ENCODE peak calls at places on chromosomes 1 and 21, in ten cellular contexts. W is NCI-H1105; R is iPS DF 19.7; C is NCI-H1092; Q is stimulated activated CD4-positive, alpha-beta T cell treated with anti-CD3 and anti-CD28 coated beads, Interleukin-1b, Interleukin-23, amount 100 ng/mL, for 4 hours; D is iris pigment epithelial cell; V is GM03348; Y is BE2C; N is T-cell; E is HS-5. Z is an unnamed sample.

GRCh38 chr1:96521994-96522760 is 199.4 kb upstream of the PTBP2 start:
- DNase-seq in Y (no peak), Q (no peak), E (peak; percentile 13), C (no peak), W (no peak), N (no peak), V (no peak), D (peak; percentile 65), R (no peak), Z (peak; percentile 39)

GRCh38 chr1:244957525-244957924 is 93.2 kb upstream of the HNRNPU start:
- DNase-seq in V (no peak), D (no peak), R (no peak), W (no peak), E (no peak), Y (no peak), Q (no peak), C (no peak), N (no peak), Z (no peak)

GRCh38 chr1:84782311-84782771 is 92.1 kb upstream of the SSX2IP start:
- DNase-seq in W (peak; percentile 48), D (peak; percentile 29), C (no peak), Y (peak; percentile 66), R (peak; percentile 38), V (peak; percentile 74), E (no peak), Q (peak; percentile 77), N (peak; percentile 70), Z (no peak)

GRCh38 chr1:183303901-183304300 is 114.3 kb downstream of the NMNAT2 start:
- DNase-seq in R (no peak), W (no peak), Y (no peak), Q (no peak), D (no peak), C (no peak), E (peak; percentile 30), V (no peak), N (no peak), Z (peak; percentile 33)

GRCh38 chr1:223403184-223403815 is 10.1 kb downstream of the CCDC185 start:
- DNase-seq in V (no peak), N (no peak), R (no peak), Y (no peak), C (no peak), E (no peak), D (no peak), W (peak; percentile 48), Q (no peak), Z (peak; percentile 46)

GRCh38 chr1:18007391-18008106 is 100.0 kb upstream of the IGSF21 start:
- DNase-seq in Y (no peak), N (no peak), E (no peak), W (no peak), R (no peak), D (no peak), C (no peak), V (no peak), Q (no peak), Z (no peak)

GRCh38 chr21:35559128-35559831 is 501.0 kb downstream of the SETD4 start:
- DNase-seq in C (no peak), Y (no peak), N (no peak), V (peak; percentile 75), Q (no peak), W (no peak), R (no peak), E (no peak), D (peak; percentile 94), Z (no peak)

GRCh38 chr1:70961374-70961773 is 86.2 kb downstream of the PTGER3 start:
- DNase-seq in V (no peak), C (no peak), E (no peak), W (no peak), N (no peak), Y (no peak), D (no peak), Q (no peak), R (no peak), Z (no peak)

GRCh38 chr1:203268901-203269653 is 36.2 kb upstream of the BTG2 start:
- DNase-seq in Q (no peak), C (peak; percentile 74), V (peak; percentile 77), W (peak; percentile 77), D (peak; percentile 74), N (no peak), E (peak; percentile 28), R (peak; percentile 30), Y (peak; percentile 54), Z (peak; percentile 66)

GRCh38 chr1:225766967-225767413 is 10.6 kb upstream of the SRP9 start:
- DNase-seq in D (peak; percentile 93), Y (peak; percentile 82), N (no peak), R (no peak), V (peak; percentile 83), E (peak; percentile 88), C (peak; percentile 69), Q (no peak), W (no peak), Z (peak; percentile 67)

GRCh38 chr1:154179951-154180687 is 11.8 kb downstream of the TPM3 start:
- DNase-seq in Q (no peak), E (no peak), V (no peak), C (no peak), R (no peak), Y (no peak), W (no peak), D (no peak), N (no peak), Z (no peak)

GRCh38 chr1:76764638-76765572 is 102.4 kb upstream of the ST6GALNAC5 start:
- DNase-seq in Y (peak; percentile 45), V (no peak), Q (no peak), N (no peak), D (peak; percentile 3), R (no peak), W (peak; percentile 92), E (no peak), C (peak; percentile 43), Z (no peak)

GRCh38 chr1:201245082-201245481 is 38.2 kb upstream of the PKP1 start:
- DNase-seq in D (no peak), C (peak; percentile 67), N (no peak), V (no peak), R (no peak), E (no peak), W (peak; percentile 67), Y (no peak), Q (no peak), Z (no peak)

GRCh38 chr21:14382835-14383595 is at the start of gene HSPA13:
- DNase-seq in Y (peak; percentile 99), D (peak; percentile 100), W (peak; percentile 100), E (peak; percentile 96), R (peak; percentile 97), C (peak; percentile 99), N (peak; percentile 96), V (peak; percentile 96), Q (peak; percentile 96), Z (peak; percentile 99)

GRCh38 chr21:15367061-15367626 is 302.3 kb upstream of the NRIP1 start:
- DNase-seq in E (no peak), W (no peak), D (no peak), C (no peak), N (no peak), Q (no peak), Y (no peak), V (no peak), R (peak; percentile 56), Z (no peak)

GRCh38 chr1:97304366-97304765 is 582.8 kb downstream of the PTBP2 start:
- DNase-seq in V (no peak), W (no peak), N (no peak), Q (no peak), Y (no peak), E (no peak), D (no peak), R (no peak), C (no peak), Z (peak; percentile 1)

GRCh38 chr1:208437416-208437815 is 193.2 kb upstream of the PLXNA2 start:
- DNase-seq in E (peak; percentile 53), D (peak; percentile 17), Q (no peak), V (peak; percentile 35), W (no peak), N (no peak), C (no peak), Y (no peak), R (no peak), Z (peak; percentile 71)

GRCh38 chr1:240031009-240031408 is 60.7 kb upstream of the FMN2 start:
- DNase-seq in R (no peak), Y (no peak), N (no peak), W (no peak), C (no peak), Q (no peak), D (peak; percentile 99), V (peak; percentile 83), E (peak; percentile 97), Z (peak; percentile 13)

GRCh38 chr21:27681038-27681437 is 714.1 kb upstream of the ADAMTS5 start:
- DNase-seq in C (no peak), W (no peak), Y (no peak), E (no peak), N (no peak), V (no peak), Q (no peak), D (peak; percentile 12), R (no peak), Z (no peak)

GRCh38 chr1:233543338-233544255 is 70.3 kb upstream of the KCNK1 start:
- DNase-seq in Y (peak; percentile 14), R (no peak), C (no peak), N (no peak), Q (no peak), D (peak; percentile 93), E (peak; percentile 88), V (peak; percentile 85), W (no peak), Z (peak; percentile 97)

GRCh38 chr1:214354440-214355148 is 73.6 kb downstream of the SMYD2 start:
- DNase-seq in D (peak; percentile 83), N (no peak), V (no peak), Y (no peak), E (no peak), C (no peak), W (no peak), R (no peak), Q (no peak), Z (no peak)

GRCh38 chr1:155777541-155777940 is 79.5 kb downstream of the GON4L start:
- DNase-seq in Q (no peak), N (no peak), Y (no peak), E (no peak), D (no peak), C (no peak), R (no peak), W (no peak), V (no peak), Z (no peak)

GRCh38 chr21:37072239-37072987 is 458 bp downstream of the PIGP start:
- DNase-seq in Y (no peak), Q (peak; percentile 65), R (no peak), V (peak; percentile 84), D (peak; percentile 79), E (peak; percentile 28), N (no peak), W (no peak), C (peak; percentile 76), Z (no peak)

GRCh38 chr1:47852006-47852686 is 145.0 kb downstream of the TRABD2B start:
- DNase-seq in W (no peak), E (no peak), N (no peak), Q (no peak), D (no peak), Y (no peak), R (no peak), V (no peak), C (no peak), Z (no peak)

GRCh38 chr1:15168479-15168878 is 14.9 kb downstream of the TMEM51 start:
- DNase-seq in E (no peak), V (peak; percentile 72), N (no peak), Q (no peak), C (no peak), R (no peak), Y (no peak), W (no peak), D (peak; percentile 99), Z (peak; percentile 96)

GRCh38 chr1:246418565-246419312 is 88.3 kb downstream of the SMYD3 start:
- DNase-seq in R (no peak), V (no peak), C (no peak), E (no peak), Q (no peak), N (no peak), W (no peak), D (no peak), Y (no peak), Z (no peak)

GRCh38 chr1:202697038-202697437 is 13.2 kb downstream of the SYT2 start:
- DNase-seq in V (no peak), N (no peak), R (no peak), W (peak; percentile 12), E (no peak), D (no peak), Y (no peak), C (peak; percentile 23), Q (no peak), Z (no peak)

GRCh38 chr21:46060596-46061061 is 37.3 kb upstream of the COL6A2 start:
- DNase-seq in W (no peak), R (no peak), Q (no peak), D (peak; percentile 99), N (no peak), Y (no peak), V (peak; percentile 93), C (no peak), E (peak; percentile 99), Z (no peak)

Z was measured in foreskin keratinocyte.